ENCODE peak calls at places on chromosomes 2 and 18, in nine cellular contexts. One of them, this sample, is unnamed.

GRCh38 chr2:236008857-236009256 is 159.3 kb downstream of the GBX2 start:
- DNase-seq in GM12891: no peak
- DNase-seq in HL-60: no peak
- DNase-seq in GM23338: no peak
- DNase-seq in K562: no peak
- DNase-seq in stomach: no peak
- DNase-seq in esophagus muscularis mucosa: no peak
- DNase-seq in suprapubic skin: no peak
- DNase-seq in spleen: no peak
- DNase-seq in this sample: no peak

GRCh38 chr2:187951470-187952218 is 340.0 kb upstream of the GULP1 start:
- DNase-seq in GM12891: no peak
- DNase-seq in HL-60: no peak
- DNase-seq in GM23338: no peak
- DNase-seq in K562: no peak
- DNase-seq in stomach: no peak
- DNase-seq in esophagus muscularis mucosa: no peak
- DNase-seq in suprapubic skin: no peak
- DNase-seq in spleen: peak
- DNase-seq in this sample: no peak

GRCh38 chr2:86337235-86338099 is at the start of gene REEP1:
- DNase-seq in GM12891: peak
- DNase-seq in HL-60: peak
- DNase-seq in GM23338: peak
- DNase-seq in K562: no peak
- DNase-seq in stomach: peak
- DNase-seq in esophagus muscularis mucosa: no peak
- DNase-seq in suprapubic skin: no peak
- DNase-seq in spleen: no peak
- DNase-seq in this sample: no peak

GRCh38 chr18:41940506-41941215 is 14.4 kb upstream of the PIK3C3 start:
- DNase-seq in GM12891: no peak
- DNase-seq in HL-60: no peak
- DNase-seq in GM23338: peak
- DNase-seq in K562: no peak
- DNase-seq in stomach: no peak
- DNase-seq in esophagus muscularis mucosa: no peak
- DNase-seq in suprapubic skin: no peak
- DNase-seq in spleen: no peak
- DNase-seq in this sample: peak

GRCh38 chr2:237968048-237968862 is 1.4 kb downstream of the UBE2F start:
- DNase-seq in GM12891: peak
- DNase-seq in HL-60: peak
- DNase-seq in GM23338: peak
- DNase-seq in K562: no peak
- DNase-seq in stomach: no peak
- DNase-seq in esophagus muscularis mucosa: no peak
- DNase-seq in suprapubic skin: peak
- DNase-seq in spleen: peak
- DNase-seq in this sample: no peak

GRCh38 chr18:12621737-12622306 is 36.1 kb downstream of the SPIRE1 start:
- DNase-seq in GM12891: no peak
- DNase-seq in HL-60: no peak
- DNase-seq in GM23338: no peak
- DNase-seq in K562: peak
- DNase-seq in stomach: no peak
- DNase-seq in esophagus muscularis mucosa: no peak
- DNase-seq in suprapubic skin: no peak
- DNase-seq in spleen: no peak
- DNase-seq in this sample: no peak

GRCh38 chr2:169190197-169190775 is 120.9 kb downstream of the DHRS9 start:
- DNase-seq in GM12891: no peak
- DNase-seq in HL-60: no peak
- DNase-seq in GM23338: no peak
- DNase-seq in K562: peak
- DNase-seq in stomach: no peak
- DNase-seq in esophagus muscularis mucosa: no peak
- DNase-seq in suprapubic skin: no peak
- DNase-seq in spleen: no peak
- DNase-seq in this sample: no peak

GRCh38 chr18:49716035-49716434 is 97.3 kb downstream of the ACAA2 start:
- DNase-seq in GM12891: no peak
- DNase-seq in HL-60: no peak
- DNase-seq in GM23338: no peak
- DNase-seq in K562: no peak
- DNase-seq in stomach: no peak
- DNase-seq in esophagus muscularis mucosa: peak
- DNase-seq in suprapubic skin: no peak
- DNase-seq in spleen: no peak
- DNase-seq in this sample: no peak

GRCh38 chr2:171225989-171226388 is 65.3 kb upstream of the TLK1 start:
- DNase-seq in GM12891: no peak
- DNase-seq in HL-60: no peak
- DNase-seq in GM23338: no peak
- DNase-seq in K562: no peak
- DNase-seq in stomach: no peak
- DNase-seq in esophagus muscularis mucosa: no peak
- DNase-seq in suprapubic skin: no peak
- DNase-seq in spleen: no peak
- DNase-seq in this sample: no peak

GRCh38 chr18:42860011-42860410 is 255.5 kb downstream of the RIT2 start:
- DNase-seq in GM12891: no peak
- DNase-seq in HL-60: no peak
- DNase-seq in GM23338: no peak
- DNase-seq in K562: no peak
- DNase-seq in stomach: no peak
- DNase-seq in esophagus muscularis mucosa: no peak
- DNase-seq in suprapubic skin: no peak
- DNase-seq in spleen: no peak
- DNase-seq in this sample: no peak

GRCh38 chr2:80489718-80490117 is 185.2 kb upstream of the LRRTM1 start:
- DNase-seq in GM12891: no peak
- DNase-seq in HL-60: no peak
- DNase-seq in GM23338: no peak
- DNase-seq in K562: no peak
- DNase-seq in stomach: no peak
- DNase-seq in esophagus muscularis mucosa: no peak
- DNase-seq in suprapubic skin: no peak
- DNase-seq in spleen: no peak
- DNase-seq in this sample: no peak

GRCh38 chr2:65256088-65256487 is 28.5 kb downstream of the ACTR2 start:
- DNase-seq in GM12891: no peak
- DNase-seq in HL-60: no peak
- DNase-seq in GM23338: peak
- DNase-seq in K562: no peak
- DNase-seq in stomach: no peak
- DNase-seq in esophagus muscularis mucosa: no peak
- DNase-seq in suprapubic skin: no peak
- DNase-seq in spleen: no peak
- DNase-seq in this sample: no peak

GRCh38 chr2:85593023-85593422 is 2.5 kb upstream of the RNF181 start:
- DNase-seq in GM12891: no peak
- DNase-seq in HL-60: no peak
- DNase-seq in GM23338: no peak
- DNase-seq in K562: no peak
- DNase-seq in stomach: no peak
- DNase-seq in esophagus muscularis mucosa: no peak
- DNase-seq in suprapubic skin: no peak
- DNase-seq in spleen: no peak
- DNase-seq in this sample: no peak

GRCh38 chr2:162073776-162074578 is at the start of gene DPP4:
- DNase-seq in GM12891: peak
- DNase-seq in HL-60: peak
- DNase-seq in GM23338: peak
- DNase-seq in K562: no peak
- DNase-seq in stomach: peak
- DNase-seq in esophagus muscularis mucosa: no peak
- DNase-seq in suprapubic skin: peak
- DNase-seq in spleen: peak
- DNase-seq in this sample: no peak

GRCh38 chr2:54636425-54637139 is 86.9 kb upstream of the EML6 start:
- DNase-seq in GM12891: no peak
- DNase-seq in HL-60: no peak
- DNase-seq in GM23338: no peak
- DNase-seq in K562: no peak
- DNase-seq in stomach: peak
- DNase-seq in esophagus muscularis mucosa: no peak
- DNase-seq in suprapubic skin: no peak
- DNase-seq in spleen: no peak
- DNase-seq in this sample: no peak
- TF ChIP-seq POLR2AphosphoS5 in GM12891: no peak
- TF ChIP-seq POLR2AphosphoS5 in HL-60: no peak
- TF ChIP-seq POLR2AphosphoS5 in GM23338: no peak
- TF ChIP-seq POLR2AphosphoS5 in K562: no peak
- TF ChIP-seq POLR2AphosphoS5 in stomach: no peak
- TF ChIP-seq POLR2AphosphoS5 in esophagus muscularis mucosa: no peak
- TF ChIP-seq POLR2AphosphoS5 in suprapubic skin: no peak
- TF ChIP-seq POLR2AphosphoS5 in spleen: no peak
- TF ChIP-seq POLR2AphosphoS5 in this sample: no peak

GRCh38 chr18:7173216-7173615 is 55.6 kb upstream of the LAMA1 start:
- DNase-seq in GM12891: no peak
- DNase-seq in HL-60: no peak
- DNase-seq in GM23338: no peak
- DNase-seq in K562: no peak
- DNase-seq in stomach: no peak
- DNase-seq in esophagus muscularis mucosa: no peak
- DNase-seq in suprapubic skin: no peak
- DNase-seq in spleen: peak
- DNase-seq in this sample: no peak
- TF ChIP-seq POLR2AphosphoS5 in GM12891: no peak
- TF ChIP-seq POLR2AphosphoS5 in HL-60: no peak
- TF ChIP-seq POLR2AphosphoS5 in GM23338: no peak
- TF ChIP-seq POLR2AphosphoS5 in K562: no peak
- TF ChIP-seq POLR2AphosphoS5 in stomach: no peak
- TF ChIP-seq POLR2AphosphoS5 in esophagus muscularis mucosa: no peak
- TF ChIP-seq POLR2AphosphoS5 in suprapubic skin: no peak
- TF ChIP-seq POLR2AphosphoS5 in spleen: no peak
- TF ChIP-seq POLR2AphosphoS5 in this sample: no peak

DNA sequence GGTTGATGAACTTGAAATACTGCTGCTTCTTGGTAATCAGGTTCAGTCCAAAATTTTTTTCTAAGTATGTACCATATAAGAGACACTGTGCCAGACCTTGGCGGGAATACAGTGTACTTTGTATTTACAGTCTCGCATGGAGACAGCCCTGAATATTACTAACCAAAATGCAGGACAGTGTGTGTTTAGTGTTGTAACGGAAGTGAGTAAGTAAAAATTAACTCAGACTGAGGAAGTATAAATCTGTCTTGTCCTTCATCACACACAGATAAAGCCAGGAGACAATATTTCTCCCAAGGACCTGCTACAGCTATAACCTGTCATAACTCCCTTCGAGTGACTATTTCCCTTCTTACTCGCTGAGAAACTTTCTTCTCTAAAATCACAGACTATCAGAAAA is 76.9 kb downstream of the ACTR3 start:
- DNase-seq in GM12891: no peak
- DNase-seq in HL-60: no peak
- DNase-seq in GM23338: no peak
- DNase-seq in K562: no peak
- DNase-seq in stomach: no peak
- DNase-seq in esophagus muscularis mucosa: no peak
- DNase-seq in suprapubic skin: no peak
- DNase-seq in spleen: no peak
- DNase-seq in this sample: no peak
- TF ChIP-seq POLR2AphosphoS5 in GM12891: no peak
- TF ChIP-seq POLR2AphosphoS5 in HL-60: no peak
- TF ChIP-seq POLR2AphosphoS5 in GM23338: no peak
- TF ChIP-seq POLR2AphosphoS5 in K562: no peak
- TF ChIP-seq POLR2AphosphoS5 in stomach: no peak
- TF ChIP-seq POLR2AphosphoS5 in esophagus muscularis mucosa: no peak
- TF ChIP-seq POLR2AphosphoS5 in suprapubic skin: no peak
- TF ChIP-seq POLR2AphosphoS5 in spleen: no peak
- TF ChIP-seq POLR2AphosphoS5 in this sample: no peak

GRCh38 chr2:217989221-217989948 is 13.4 kb downstream of the TNS1 start:
- DNase-seq in GM12891: no peak
- DNase-seq in HL-60: no peak
- DNase-seq in GM23338: no peak
- DNase-seq in K562: no peak
- DNase-seq in stomach: no peak
- DNase-seq in esophagus muscularis mucosa: no peak
- DNase-seq in suprapubic skin: no peak
- DNase-seq in spleen: peak
- DNase-seq in this sample: no peak

GRCh38 chr2:217988840-217989204 is 14.0 kb downstream of the TNS1 start:
- DNase-seq in GM12891: no peak
- DNase-seq in HL-60: no peak
- DNase-seq in GM23338: peak
- DNase-seq in K562: no peak
- DNase-seq in stomach: no peak
- DNase-seq in esophagus muscularis mucosa: no peak
- DNase-seq in suprapubic skin: no peak
- DNase-seq in spleen: no peak
- DNase-seq in this sample: no peak

GRCh38 chr2:217987391-217987790 is 15.4 kb downstream of the TNS1 start:
- DNase-seq in GM12891: no peak
- DNase-seq in HL-60: no peak
- DNase-seq in GM23338: no peak
- DNase-seq in K562: no peak
- DNase-seq in stomach: no peak
- DNase-seq in esophagus muscularis mucosa: no peak
- DNase-seq in suprapubic skin: no peak
- DNase-seq in spleen: no peak
- DNase-seq in this sample: no peak

GRCh38 chr2:217986256-217986961 is 16.4 kb downstream of the TNS1 start:
- DNase-seq in GM12891: no peak
- DNase-seq in HL-60: no peak
- DNase-seq in GM23338: no peak
- DNase-seq in K562: no peak
- DNase-seq in stomach: no peak
- DNase-seq in esophagus muscularis mucosa: no peak
- DNase-seq in suprapubic skin: no peak
- DNase-seq in spleen: peak
- DNase-seq in this sample: no peak

DNA sequence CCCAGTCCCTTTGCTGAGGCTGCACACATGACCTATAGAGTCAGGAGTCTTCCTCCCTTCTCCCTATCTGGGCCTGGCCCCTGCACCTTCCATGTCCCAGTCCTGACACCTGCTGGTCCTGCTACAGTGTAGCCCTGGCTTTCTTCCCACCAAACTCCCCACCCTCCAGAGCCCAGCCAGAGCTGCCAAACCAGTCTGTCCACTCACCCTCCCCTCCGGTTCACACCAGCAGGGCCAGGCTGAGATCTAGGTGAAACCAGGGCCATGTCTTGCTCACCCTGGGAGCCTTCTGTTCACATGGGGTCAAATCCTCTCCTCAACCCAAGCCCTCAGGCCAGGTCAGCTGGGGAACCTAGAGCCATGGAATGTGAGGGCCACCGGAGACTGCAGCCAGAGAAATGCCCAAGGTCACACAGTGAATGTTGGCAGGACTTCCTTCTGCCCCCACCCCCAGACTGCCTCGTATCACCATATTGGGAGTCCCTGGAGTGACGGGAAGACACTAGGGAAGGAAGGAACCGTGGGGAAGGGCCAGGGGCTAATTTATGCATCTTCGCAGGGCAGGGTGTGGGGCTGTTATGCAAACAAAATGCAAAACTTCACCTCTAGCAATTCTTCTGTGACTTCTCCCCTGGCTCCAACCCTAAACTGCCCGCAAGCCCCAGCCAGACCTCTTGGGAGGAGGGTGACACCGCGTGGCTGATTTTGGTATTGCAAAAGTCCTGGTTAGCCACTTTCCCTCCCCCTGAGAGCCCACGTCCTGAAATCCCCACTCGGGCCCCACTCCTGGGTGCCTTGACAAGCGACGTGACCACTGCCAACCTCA is 14.6 kb downstream of the TNS1 start:
- DNase-seq in GM12891: peak
- DNase-seq in HL-60: peak
- DNase-seq in GM23338: peak
- DNase-seq in K562: peak
- DNase-seq in stomach: peak
- DNase-seq in esophagus muscularis mucosa: peak
- DNase-seq in suprapubic skin: peak
- DNase-seq in spleen: peak
- DNase-seq in this sample: peak
- TF ChIP-seq POLR2AphosphoS5 in GM12891: no peak
- TF ChIP-seq POLR2AphosphoS5 in HL-60: no peak
- TF ChIP-seq POLR2AphosphoS5 in GM23338: no peak
- TF ChIP-seq POLR2AphosphoS5 in K562: no peak
- TF ChIP-seq POLR2AphosphoS5 in stomach: no peak
- TF ChIP-seq POLR2AphosphoS5 in esophagus muscularis mucosa: peak
- TF ChIP-seq POLR2AphosphoS5 in suprapubic skin: peak
- TF ChIP-seq POLR2AphosphoS5 in spleen: peak
- TF ChIP-seq POLR2AphosphoS5 in this sample: peak